ENCODE peak calls at places on chromosomes 3 and 15, in five cellular contexts. One of them, this sample, is unnamed.

GRCh38 chr3:51436998-51437639 is 46.0 kb downstream of the RBM15B start:
- DNase-seq in retina: no peak
- DNase-seq in activated CD4-positive, alpha-beta memory T cell treated with anti-CD3 and anti-CD28 coated beads, Interleukin-2, amount 10 ng/mL, durations not matched to agents 7 days and 5 days: no peak
- DNase-seq in non-pigmented ciliary epithelial cell: no peak
- DNase-seq in stimulated activated CD4-positive, alpha-beta T cell treated with anti-CD3 and anti-CD28 coated beads, Interleukin-15, amount 100 ng/mL, for 1 hour: no peak
- DNase-seq in this sample: no peak

GRCh38 chr3:127394031-127394430 is 106.2 kb upstream of the PRR20G start:
- DNase-seq in retina: no peak
- DNase-seq in activated CD4-positive, alpha-beta memory T cell treated with anti-CD3 and anti-CD28 coated beads, Interleukin-2, amount 10 ng/mL, durations not matched to agents 7 days and 5 days: no peak
- DNase-seq in non-pigmented ciliary epithelial cell: no peak
- DNase-seq in stimulated activated CD4-positive, alpha-beta T cell treated with anti-CD3 and anti-CD28 coated beads, Interleukin-15, amount 100 ng/mL, for 1 hour: no peak
- DNase-seq in this sample: no peak

GRCh38 chr15:66145242-66146182 is 108.0 kb downstream of the MEGF11 start:
- DNase-seq in retina: no peak
- DNase-seq in activated CD4-positive, alpha-beta memory T cell treated with anti-CD3 and anti-CD28 coated beads, Interleukin-2, amount 10 ng/mL, durations not matched to agents 7 days and 5 days: no peak
- DNase-seq in non-pigmented ciliary epithelial cell: no peak
- DNase-seq in stimulated activated CD4-positive, alpha-beta T cell treated with anti-CD3 and anti-CD28 coated beads, Interleukin-15, amount 100 ng/mL, for 1 hour: no peak
- DNase-seq in this sample: no peak

GRCh38 chr3:161452179-161452578 is 44.4 kb upstream of the OTOL1 start:
- DNase-seq in retina: no peak
- DNase-seq in activated CD4-positive, alpha-beta memory T cell treated with anti-CD3 and anti-CD28 coated beads, Interleukin-2, amount 10 ng/mL, durations not matched to agents 7 days and 5 days: no peak
- DNase-seq in non-pigmented ciliary epithelial cell: no peak
- DNase-seq in stimulated activated CD4-positive, alpha-beta T cell treated with anti-CD3 and anti-CD28 coated beads, Interleukin-15, amount 100 ng/mL, for 1 hour: no peak
- DNase-seq in this sample: no peak

GRCh38 chr3:38702231-38702630 is 52.7 kb upstream of the SCN5A start:
- DNase-seq in retina: no peak
- DNase-seq in activated CD4-positive, alpha-beta memory T cell treated with anti-CD3 and anti-CD28 coated beads, Interleukin-2, amount 10 ng/mL, durations not matched to agents 7 days and 5 days: no peak
- DNase-seq in non-pigmented ciliary epithelial cell: no peak
- DNase-seq in stimulated activated CD4-positive, alpha-beta T cell treated with anti-CD3 and anti-CD28 coated beads, Interleukin-15, amount 100 ng/mL, for 1 hour: no peak
- DNase-seq in this sample: no peak

GRCh38 chr15:62639906-62640605 is 402.5 kb upstream of the TPM1 start:
- DNase-seq in retina: no peak
- DNase-seq in activated CD4-positive, alpha-beta memory T cell treated with anti-CD3 and anti-CD28 coated beads, Interleukin-2, amount 10 ng/mL, durations not matched to agents 7 days and 5 days: no peak
- DNase-seq in non-pigmented ciliary epithelial cell: no peak
- DNase-seq in stimulated activated CD4-positive, alpha-beta T cell treated with anti-CD3 and anti-CD28 coated beads, Interleukin-15, amount 100 ng/mL, for 1 hour: no peak
- DNase-seq in this sample: no peak

GRCh38 chr3:120536642-120537041 is 59.5 kb upstream of the NDUFB4 start:
- DNase-seq in retina: no peak
- DNase-seq in activated CD4-positive, alpha-beta memory T cell treated with anti-CD3 and anti-CD28 coated beads, Interleukin-2, amount 10 ng/mL, durations not matched to agents 7 days and 5 days: no peak
- DNase-seq in non-pigmented ciliary epithelial cell: no peak
- DNase-seq in stimulated activated CD4-positive, alpha-beta T cell treated with anti-CD3 and anti-CD28 coated beads, Interleukin-15, amount 100 ng/mL, for 1 hour: no peak
- DNase-seq in this sample: no peak

GRCh38 chr3:146160233-146160963 is 586 bp downstream of the PLOD2 start:
- DNase-seq in retina: peak
- DNase-seq in activated CD4-positive, alpha-beta memory T cell treated with anti-CD3 and anti-CD28 coated beads, Interleukin-2, amount 10 ng/mL, durations not matched to agents 7 days and 5 days: peak
- DNase-seq in non-pigmented ciliary epithelial cell: no peak
- DNase-seq in stimulated activated CD4-positive, alpha-beta T cell treated with anti-CD3 and anti-CD28 coated beads, Interleukin-15, amount 100 ng/mL, for 1 hour: no peak
- DNase-seq in this sample: peak

GRCh38 chr15:66456211-66456610 is 41.4 kb downstream of the SNAPC5 start:
- DNase-seq in retina: no peak
- DNase-seq in activated CD4-positive, alpha-beta memory T cell treated with anti-CD3 and anti-CD28 coated beads, Interleukin-2, amount 10 ng/mL, durations not matched to agents 7 days and 5 days: no peak
- DNase-seq in non-pigmented ciliary epithelial cell: no peak
- DNase-seq in stimulated activated CD4-positive, alpha-beta T cell treated with anti-CD3 and anti-CD28 coated beads, Interleukin-15, amount 100 ng/mL, for 1 hour: no peak
- DNase-seq in this sample: no peak

GRCh38 chr3:156738251-156738650 is 63.9 kb downstream of the TIPARP start:
- DNase-seq in retina: no peak
- DNase-seq in activated CD4-positive, alpha-beta memory T cell treated with anti-CD3 and anti-CD28 coated beads, Interleukin-2, amount 10 ng/mL, durations not matched to agents 7 days and 5 days: no peak
- DNase-seq in non-pigmented ciliary epithelial cell: no peak
- DNase-seq in stimulated activated CD4-positive, alpha-beta T cell treated with anti-CD3 and anti-CD28 coated beads, Interleukin-15, amount 100 ng/mL, for 1 hour: no peak
- DNase-seq in this sample: no peak

GRCh38 chr3:1971780-1972179 is 126.9 kb upstream of the CNTN4 start:
- DNase-seq in retina: no peak
- DNase-seq in activated CD4-positive, alpha-beta memory T cell treated with anti-CD3 and anti-CD28 coated beads, Interleukin-2, amount 10 ng/mL, durations not matched to agents 7 days and 5 days: no peak
- DNase-seq in non-pigmented ciliary epithelial cell: peak
- DNase-seq in stimulated activated CD4-positive, alpha-beta T cell treated with anti-CD3 and anti-CD28 coated beads, Interleukin-15, amount 100 ng/mL, for 1 hour: no peak
- DNase-seq in this sample: no peak

GRCh38 chr3:46902188-46902631 is 24.7 kb downstream of the PTH1R start:
- DNase-seq in retina: no peak
- DNase-seq in activated CD4-positive, alpha-beta memory T cell treated with anti-CD3 and anti-CD28 coated beads, Interleukin-2, amount 10 ng/mL, durations not matched to agents 7 days and 5 days: no peak
- DNase-seq in non-pigmented ciliary epithelial cell: no peak
- DNase-seq in stimulated activated CD4-positive, alpha-beta T cell treated with anti-CD3 and anti-CD28 coated beads, Interleukin-15, amount 100 ng/mL, for 1 hour: no peak
- DNase-seq in this sample: no peak

GRCh38 chr3:161559177-161559998 is 62.8 kb downstream of the OTOL1 start:
- DNase-seq in retina: peak
- DNase-seq in activated CD4-positive, alpha-beta memory T cell treated with anti-CD3 and anti-CD28 coated beads, Interleukin-2, amount 10 ng/mL, durations not matched to agents 7 days and 5 days: no peak
- DNase-seq in non-pigmented ciliary epithelial cell: peak
- DNase-seq in stimulated activated CD4-positive, alpha-beta T cell treated with anti-CD3 and anti-CD28 coated beads, Interleukin-15, amount 100 ng/mL, for 1 hour: no peak
- DNase-seq in this sample: peak

GRCh38 chr3:50138266-50139230 is 16.6 kb upstream of the SEMA3F start:
- DNase-seq in retina: peak
- DNase-seq in activated CD4-positive, alpha-beta memory T cell treated with anti-CD3 and anti-CD28 coated beads, Interleukin-2, amount 10 ng/mL, durations not matched to agents 7 days and 5 days: no peak
- DNase-seq in non-pigmented ciliary epithelial cell: no peak
- DNase-seq in stimulated activated CD4-positive, alpha-beta T cell treated with anti-CD3 and anti-CD28 coated beads, Interleukin-15, amount 100 ng/mL, for 1 hour: no peak
- DNase-seq in this sample: no peak

GRCh38 chr3:1214928-1215327 is 122.1 kb downstream of the CNTN6 start:
- DNase-seq in retina: no peak
- DNase-seq in activated CD4-positive, alpha-beta memory T cell treated with anti-CD3 and anti-CD28 coated beads, Interleukin-2, amount 10 ng/mL, durations not matched to agents 7 days and 5 days: no peak
- DNase-seq in non-pigmented ciliary epithelial cell: peak
- DNase-seq in stimulated activated CD4-positive, alpha-beta T cell treated with anti-CD3 and anti-CD28 coated beads, Interleukin-15, amount 100 ng/mL, for 1 hour: no peak
- DNase-seq in this sample: no peak

GRCh38 chr3:136938334-136938733 is 19.4 kb upstream of the IL20RB start:
- DNase-seq in retina: no peak
- DNase-seq in activated CD4-positive, alpha-beta memory T cell treated with anti-CD3 and anti-CD28 coated beads, Interleukin-2, amount 10 ng/mL, durations not matched to agents 7 days and 5 days: no peak
- DNase-seq in non-pigmented ciliary epithelial cell: no peak
- DNase-seq in stimulated activated CD4-positive, alpha-beta T cell treated with anti-CD3 and anti-CD28 coated beads, Interleukin-15, amount 100 ng/mL, for 1 hour: no peak
- DNase-seq in this sample: no peak

GRCh38 chr3:190840146-190840545 is 22.3 kb downstream of the GMNC start:
- DNase-seq in retina: no peak
- DNase-seq in activated CD4-positive, alpha-beta memory T cell treated with anti-CD3 and anti-CD28 coated beads, Interleukin-2, amount 10 ng/mL, durations not matched to agents 7 days and 5 days: no peak
- DNase-seq in non-pigmented ciliary epithelial cell: no peak
- DNase-seq in stimulated activated CD4-positive, alpha-beta T cell treated with anti-CD3 and anti-CD28 coated beads, Interleukin-15, amount 100 ng/mL, for 1 hour: no peak
- DNase-seq in this sample: no peak

GRCh38 chr3:23865595-23866396 is 51.0 kb downstream of the NKIRAS1 start:
- DNase-seq in retina: peak
- DNase-seq in activated CD4-positive, alpha-beta memory T cell treated with anti-CD3 and anti-CD28 coated beads, Interleukin-2, amount 10 ng/mL, durations not matched to agents 7 days and 5 days: no peak
- DNase-seq in non-pigmented ciliary epithelial cell: no peak
- DNase-seq in stimulated activated CD4-positive, alpha-beta T cell treated with anti-CD3 and anti-CD28 coated beads, Interleukin-15, amount 100 ng/mL, for 1 hour: no peak
- DNase-seq in this sample: peak

GRCh38 chr15:42100021-42100800 is 5.8 kb upstream of the PLA2G4D start:
- DNase-seq in retina: no peak
- DNase-seq in activated CD4-positive, alpha-beta memory T cell treated with anti-CD3 and anti-CD28 coated beads, Interleukin-2, amount 10 ng/mL, durations not matched to agents 7 days and 5 days: no peak
- DNase-seq in non-pigmented ciliary epithelial cell: no peak
- DNase-seq in stimulated activated CD4-positive, alpha-beta T cell treated with anti-CD3 and anti-CD28 coated beads, Interleukin-15, amount 100 ng/mL, for 1 hour: no peak
- DNase-seq in this sample: no peak

GRCh38 chr15:89361451-89362202 is 27.0 kb upstream of the POLG start:
- DNase-seq in retina: peak
- DNase-seq in activated CD4-positive, alpha-beta memory T cell treated with anti-CD3 and anti-CD28 coated beads, Interleukin-2, amount 10 ng/mL, durations not matched to agents 7 days and 5 days: peak
- DNase-seq in non-pigmented ciliary epithelial cell: no peak
- DNase-seq in stimulated activated CD4-positive, alpha-beta T cell treated with anti-CD3 and anti-CD28 coated beads, Interleukin-15, amount 100 ng/mL, for 1 hour: peak
- DNase-seq in this sample: peak

GRCh38 chr3:99702953-99703352 is 64.6 kb downstream of the COL8A1 start:
- DNase-seq in retina: no peak
- DNase-seq in activated CD4-positive, alpha-beta memory T cell treated with anti-CD3 and anti-CD28 coated beads, Interleukin-2, amount 10 ng/mL, durations not matched to agents 7 days and 5 days: no peak
- DNase-seq in non-pigmented ciliary epithelial cell: no peak
- DNase-seq in stimulated activated CD4-positive, alpha-beta T cell treated with anti-CD3 and anti-CD28 coated beads, Interleukin-15, amount 100 ng/mL, for 1 hour: no peak
- DNase-seq in this sample: no peak